ENCODE peak calls at places on chromosomes 5 and 9, in six cellular contexts. S is spleen; B is fibroblast of villous mesenchyme; E is CD8-positive, alpha-beta T cell; X is kidney; J is fibroblast of mammary gland. U is an unnamed sample.

GRCh38 chr5:143887302-143887638 is 75.3 kb downstream of the HMHB1 start:
- DNase-seq in S (no peak), B (peak; percentile 30), E (no peak), X (peak; percentile 78), J (peak; percentile 78), U (no peak)

GRCh38 chr5:93055556-93055955 is 525.5 kb downstream of the NR2F1-AS1 start:
- DNase-seq in S (no peak), B (peak; percentile 53), E (no peak), X (no peak), J (peak; percentile 13), U (no peak)

GRCh38 chr5:154467655-154468354 is 10.2 kb downstream of the HAND1 start:
- DNase-seq in S (peak; percentile 94), B (peak; percentile 66), E (peak; percentile 62), X (peak; percentile 85), J (peak; percentile 62), U (peak; percentile 82)

GRCh38 chr5:125179617-125180016 is 433.2 kb upstream of the ZNF608 start:
- DNase-seq in S (no peak), B (no peak), E (no peak), X (no peak), J (no peak), U (no peak)

GRCh38 chr5:43193171-43193951 is 1.3 kb downstream of the NIM1K start:
- DNase-seq in S (no peak), B (peak; percentile 91), E (no peak), X (no peak), J (peak; percentile 96), U (no peak)

GRCh38 chr9:77944556-77945261 is 86.9 kb downstream of the GNAQ start:
- DNase-seq in S (no peak), B (peak; percentile 21), E (no peak), X (no peak), J (no peak), U (no peak)

GRCh38 chr5:149166128-149166527 is 24.8 kb downstream of the ABLIM3 start:
- DNase-seq in S (no peak), B (no peak), E (no peak), X (no peak), J (peak; percentile 92), U (no peak)

GRCh38 chr9:110919609-110920008 is 118.7 kb downstream of the LPAR1 start:
- DNase-seq in S (no peak), B (peak; percentile 82), E (no peak), X (no peak), J (peak; percentile 99), U (no peak)

GRCh38 chr9:97529363-97530076 is 28.1 kb downstream of the TMOD1 start:
- DNase-seq in S (no peak), B (peak; percentile 65), E (no peak), X (no peak), J (peak; percentile 50), U (no peak)

GRCh38 chr9:64773491-64773931 is 511.5 kb downstream of the FOXD4L5 start:
- DNase-seq in S (peak; percentile 62), B (no peak), E (peak; percentile 2), X (peak; percentile 44), J (no peak), U (peak; percentile 7)

GRCh38 chr5:139694556-139695182 is 46.5 kb downstream of the CXXC5 start:
- DNase-seq in S (no peak), B (peak; percentile 38), E (no peak), X (no peak), J (no peak), U (no peak)

GRCh38 chr5:112290667-112291066 is 128.4 kb downstream of the EPB41L4A start:
- DNase-seq in S (peak; percentile 41), B (no peak), E (no peak), X (no peak), J (no peak), U (no peak)

GRCh38 chr9:120914953-120915352 is 11.6 kb downstream of the TRAF1 start:
- DNase-seq in S (no peak), B (no peak), E (no peak), X (no peak), J (peak; percentile 76), U (no peak)

GRCh38 chr9:127142291-127142690 is 19.9 kb upstream of the ANGPTL2 start:
- DNase-seq in S (no peak), B (no peak), E (no peak), X (no peak), J (no peak), U (no peak)

GRCh38 chr9:129323376-129323998 is 145.4 kb upstream of the IER5L start:
- DNase-seq in S (peak; percentile 20), B (no peak), E (no peak), X (peak; percentile 79), J (no peak), U (no peak)

GRCh38 chr9:134629061-134629585 is 12.5 kb upstream of the COL5A1 start:
- DNase-seq in S (peak; percentile 59), B (no peak), E (no peak), X (peak; percentile 59), J (no peak), U (no peak)

GRCh38 chr9:114378016-114378415 is 9.8 kb downstream of the AKNA start:
- DNase-seq in S (peak; percentile 54), B (no peak), E (no peak), X (no peak), J (no peak), U (no peak)

GRCh38 chr9:114376586-114376985 is 11.2 kb downstream of the AKNA start:
- DNase-seq in S (no peak), B (no peak), E (no peak), X (no peak), J (no peak), U (no peak)

GRCh38 chr9:114380988-114381387 is 6.8 kb downstream of the AKNA start:
- DNase-seq in S (peak; percentile 74), B (no peak), E (no peak), X (no peak), J (no peak), U (no peak)

GRCh38 chr9:114377046-114377445 is 10.7 kb downstream of the AKNA start:
- DNase-seq in S (no peak), B (no peak), E (no peak), X (no peak), J (no peak), U (no peak)

DNA sequence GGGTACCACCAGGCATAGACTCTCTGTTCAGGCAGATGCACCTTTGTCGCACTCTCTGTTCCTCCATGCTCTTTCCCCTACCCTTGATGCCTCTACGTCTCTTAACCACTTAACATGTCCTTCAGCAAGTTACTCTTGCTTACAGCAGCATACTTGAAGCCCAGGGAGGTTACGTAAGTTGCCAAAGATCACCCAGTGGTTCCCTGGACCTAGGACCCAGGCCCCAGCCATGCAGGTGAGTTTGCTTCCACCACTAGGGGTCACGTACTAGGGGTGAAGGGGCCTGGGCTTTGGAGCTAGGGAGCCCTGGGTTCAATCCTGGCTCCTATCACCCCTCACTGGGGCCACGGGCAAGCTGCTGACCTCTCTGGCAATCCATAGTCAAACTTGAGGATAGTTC is 8.9 kb downstream of the AKNA start:
- DNase-seq in S (peak; percentile 47), B (no peak), E (no peak), X (no peak), J (no peak), U (no peak)
- TF ChIP-seq CTCF in S (no peak), B (no peak), E (no peak), X (no peak), J (no peak), U (no peak)

GRCh38 chr5:113321266-113321665 is 113.5 kb downstream of the TSSK1B start:
- DNase-seq in S (no peak), B (no peak), E (no peak), X (no peak), J (peak; percentile 34), U (no peak)
- TF ChIP-seq CTCF in S (no peak), B (no peak), E (no peak), X (no peak), J (no peak), U (no peak)

DNA sequence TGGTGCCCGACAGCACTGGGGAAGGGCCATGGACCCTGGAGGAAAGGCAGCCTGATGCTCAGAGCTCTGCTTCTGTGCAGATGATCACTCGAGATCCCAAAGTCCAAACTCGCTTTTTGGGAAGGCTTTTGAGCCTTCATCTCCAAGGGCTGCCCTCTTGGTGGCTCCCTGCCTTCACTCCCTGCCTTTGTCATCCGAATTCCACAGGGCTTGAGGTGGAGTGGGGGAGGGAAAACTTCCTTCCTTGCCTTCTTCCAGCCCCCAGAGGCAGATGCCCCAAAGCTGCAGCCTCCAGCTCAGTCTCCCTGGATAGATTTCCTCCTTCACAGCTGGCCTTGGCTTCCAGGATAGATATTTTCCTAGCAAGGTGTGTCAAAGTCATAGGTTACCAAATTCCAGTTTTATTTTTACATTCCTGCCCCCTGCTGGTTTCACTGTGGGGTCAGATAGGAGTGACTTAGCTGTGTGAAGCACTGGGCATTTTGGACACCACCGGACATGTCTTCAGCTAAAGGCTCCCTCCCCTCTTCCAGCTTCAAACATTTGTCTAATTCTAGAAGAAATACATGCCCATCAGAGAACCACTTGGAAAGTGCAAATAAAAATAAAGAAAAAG is 268.2 kb downstream of the HSPA4 start:
- DNase-seq in S (no peak), B (no peak), E (no peak), X (no peak), J (no peak), U (no peak)
- TF ChIP-seq CTCF in S (no peak), B (no peak), E (no peak), X (peak; percentile 8), J (no peak), U (peak; percentile 35)

GRCh38 chr5:157387683-157388093 is 72.3 kb upstream of the NIPAL4 start:
- DNase-seq in S (no peak), B (peak; percentile 91), E (no peak), X (no peak), J (peak; percentile 96), U (no peak)

GRCh38 chr5:157390179-157390923 is 69.7 kb upstream of the NIPAL4 start:
- DNase-seq in S (no peak), B (peak; percentile 58), E (peak; percentile 12), X (peak; percentile 70), J (peak; percentile 94), U (no peak)

GRCh38 chr5:157389103-157389502 is 70.9 kb upstream of the NIPAL4 start:
- DNase-seq in S (no peak), B (no peak), E (no peak), X (peak; percentile 58), J (no peak), U (no peak)

GRCh38 chr5:157388148-157388547 is 71.9 kb upstream of the NIPAL4 start:
- DNase-seq in S (no peak), B (peak; percentile 39), E (no peak), X (no peak), J (no peak), U (no peak)

GRCh38 chr5:157390924-157391297 is 69.1 kb upstream of the NIPAL4 start:
- DNase-seq in S (no peak), B (no peak), E (no peak), X (no peak), J (no peak), U (no peak)
- TF ChIP-seq CTCF in S (no peak), B (no peak), E (no peak), X (no peak), J (no peak), U (no peak)